ENCODE peak calls at places on chromosome 19, in nine cellular contexts. L is sigmoid colon, V is suprapubic skin, T is GM23338, B is GM12891, H is SK-N-SH, M is transverse colon, X is GM12892, Q is breast epithelium. A is an unnamed sample.
A peak's percentile ranks its signal among the peaks of the same experiment; 100 is the strongest.

GRCh38 chr19:49387936-49388372 is at the start of gene KASH5:
- DNase-seq in L (peak; percentile 77), V (no peak), T (peak; percentile 62), B (peak; percentile 71), H (peak; percentile 87), M (peak; percentile 78), X (no peak), Q (peak; percentile 75), A (peak; percentile 83)

GRCh38 chr19:15584541-15585115 is 30.4 kb upstream of the CYP4F8 start:
- DNase-seq in L (peak; percentile 77), V (peak; percentile 87), T (peak; percentile 91), B (peak; percentile 82), H (peak; percentile 84), M (peak; percentile 82), X (peak; percentile 77), Q (peak; percentile 54), A (peak; percentile 83)

GRCh38 chr19:7413629-7414028 is 64.9 kb downstream of the ARHGEF18 start:
- DNase-seq in L (no peak), V (no peak), T (no peak), B (no peak), H (no peak), M (no peak), X (no peak), Q (no peak), A (no peak)

GRCh38 chr19:48815870-48816501 is 5.2 kb upstream of the BCAT2 start:
- DNase-seq in L (no peak), V (no peak), T (peak; percentile 63), B (no peak), H (peak; percentile 36), M (no peak), X (no peak), Q (no peak), A (peak; percentile 62)

GRCh38 chr19:28046932-28047331 is 1166.0 kb downstream of the UQCRFS1 start:
- DNase-seq in L (no peak), V (no peak), T (no peak), B (no peak), H (no peak), M (no peak), X (no peak), Q (no peak), A (no peak)

GRCh38 chr19:10289836-10290438 is at the start of gene ICAM5:
- DNase-seq in L (no peak), V (no peak), T (peak; percentile 47), B (no peak), H (no peak), M (peak; percentile 13), X (no peak), Q (no peak), A (no peak)

GRCh38 chr19:46537136-46538097 is 41.8 kb upstream of the PNMA8B start:
- DNase-seq in L (peak; percentile 75), V (no peak), T (peak; percentile 79), B (no peak), H (peak; percentile 70), M (peak; percentile 70), X (no peak), Q (no peak), A (peak; percentile 65)

GRCh38 chr19:51440846-51441409 is 17.3 kb downstream of the SIGLEC8 start:
- DNase-seq in L (peak; percentile 70), V (no peak), T (no peak), B (no peak), H (no peak), M (no peak), X (no peak), Q (no peak), A (no peak)

GRCh38 chr19:17468302-17469091 is 1.8 kb upstream of the SLC27A1 start:
- DNase-seq in L (peak; percentile 91), V (peak; percentile 87), T (peak; percentile 46), B (no peak), H (no peak), M (peak; percentile 38), X (no peak), Q (peak; percentile 67), A (peak; percentile 85)

GRCh38 chr19:31018951-31019350 is 330.3 kb downstream of the TSHZ3 start:
- DNase-seq in L (no peak), V (no peak), T (no peak), B (no peak), H (no peak), M (no peak), X (no peak), Q (no peak), A (no peak)

GRCh38 chr19:3536429-3537100 is 2.4 kb upstream of the TEKTIP1 start:
- DNase-seq in L (no peak), V (peak; percentile 89), T (no peak), B (no peak), H (peak; percentile 70), M (no peak), X (no peak), Q (peak; percentile 75), A (no peak)

DNA sequence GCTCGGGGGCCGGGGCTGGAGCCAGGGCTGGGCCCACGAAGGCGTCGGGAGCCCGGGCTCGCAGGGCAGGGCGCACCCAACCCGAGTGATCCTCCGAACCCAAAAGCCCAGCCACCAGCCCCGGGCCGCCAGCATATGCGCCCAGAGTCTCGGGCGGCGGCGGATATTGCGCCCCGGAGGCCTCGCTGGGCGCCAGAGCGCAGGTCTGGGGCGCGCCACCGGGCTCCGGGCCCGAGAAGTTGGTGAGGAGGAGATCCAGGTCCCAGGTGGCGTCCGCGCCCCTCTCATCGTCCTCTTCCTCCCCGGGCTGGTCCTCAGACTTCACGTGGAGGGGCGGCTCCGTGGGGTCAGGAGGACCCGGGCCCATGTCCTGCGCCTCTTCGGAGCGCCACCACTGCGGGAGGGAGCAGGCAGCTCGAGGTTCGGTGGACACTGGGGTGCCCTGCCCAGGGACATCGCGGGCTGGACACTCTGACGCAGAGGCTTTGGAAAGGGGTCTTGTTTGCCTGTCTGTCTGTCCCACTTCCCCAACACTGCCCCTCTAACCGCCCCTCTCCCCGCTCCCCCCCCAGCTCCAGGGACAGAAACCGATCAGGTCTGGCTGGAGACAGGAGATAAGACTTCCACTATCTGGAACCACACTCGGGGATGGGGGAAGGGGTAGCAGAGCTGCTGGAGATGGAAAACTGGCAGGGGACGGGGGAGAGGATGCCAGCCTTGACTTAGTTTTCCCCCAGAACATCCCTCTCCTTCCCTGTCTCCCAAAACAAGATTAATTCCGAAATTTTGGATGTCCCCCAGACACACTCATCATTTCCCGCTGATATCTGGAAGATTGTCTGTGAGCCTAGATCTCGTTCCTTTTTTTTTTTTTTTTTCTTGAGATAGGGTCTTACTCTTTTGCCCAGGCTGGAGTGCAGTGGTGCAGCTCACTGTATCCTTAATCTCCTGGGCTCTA is 973 bp downstream of the KLF1 start:
- DNase-seq in L (no peak), V (no peak), T (peak; percentile 72), B (no peak), H (peak; percentile 62), M (no peak), X (no peak), Q (no peak), A (no peak)
- TF ChIP-seq POLR2AphosphoS5 in L (no peak), V (no peak), T (no peak), B (no peak), H (no peak), M (no peak), X (no peak), Q (no peak), A (no peak)

DNA sequence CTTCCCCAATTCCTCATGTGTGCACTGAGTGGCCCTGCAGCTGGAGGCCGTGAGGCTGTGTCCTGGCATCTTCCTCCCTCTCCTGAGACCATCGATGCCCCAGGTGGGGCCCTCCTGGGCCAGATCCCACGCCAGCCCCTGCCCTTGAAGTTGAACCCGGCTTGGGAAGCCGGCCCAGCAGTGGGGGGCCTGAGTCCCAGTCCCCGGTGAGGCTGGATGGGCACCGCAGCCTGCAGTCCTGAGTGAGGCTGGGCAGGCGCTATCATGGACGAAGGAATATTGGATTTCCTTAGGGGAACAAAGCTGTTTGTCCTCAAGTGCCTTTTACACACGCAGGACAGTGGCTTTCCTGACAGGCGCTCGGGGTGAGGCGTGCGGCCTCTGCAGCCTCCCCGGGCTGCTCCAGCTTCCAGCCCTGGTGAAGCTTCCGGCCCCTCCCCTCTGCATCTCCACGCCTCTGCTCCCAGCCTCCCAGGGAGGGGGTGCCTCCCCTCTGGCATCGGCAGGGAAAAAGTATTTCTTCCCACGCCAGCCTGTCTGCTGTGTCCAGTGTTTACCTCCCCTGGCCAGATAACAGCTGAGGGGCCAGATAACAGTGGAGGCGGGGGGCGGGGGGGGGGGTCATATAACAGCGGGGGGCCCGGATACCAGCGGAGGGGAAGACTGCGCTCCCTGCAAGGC is 159.5 kb downstream of the KDM4B start:
- DNase-seq in L (peak; percentile 85), V (no peak), T (peak; percentile 55), B (no peak), H (peak; percentile 78), M (no peak), X (no peak), Q (no peak), A (peak; percentile 71)
- TF ChIP-seq POLR2AphosphoS5 in L (no peak), V (no peak), T (no peak), B (no peak), H (no peak), M (no peak), X (no peak), Q (no peak), A (no peak)

GRCh38 chr19:45421953-45422498 is 1.7 kb downstream of the ERCC1 start:
- DNase-seq in L (no peak), V (no peak), T (no peak), B (no peak), H (no peak), M (no peak), X (no peak), Q (no peak), A (no peak)

GRCh38 chr19:45420871-45421270 is 2.8 kb downstream of the ERCC1 start:
- DNase-seq in L (no peak), V (no peak), T (no peak), B (no peak), H (no peak), M (no peak), X (no peak), Q (no peak), A (no peak)

GRCh38 chr19:45423589-45424190 is at the start of gene ERCC1:
- DNase-seq in L (peak; percentile 98), V (peak; percentile 95), T (peak; percentile 100), B (peak; percentile 91), H (peak; percentile 98), M (no peak), X (peak; percentile 94), Q (peak; percentile 93), A (peak; percentile 99)

GRCh38 chr19:45423033-45423588 is 606 bp downstream of the ERCC1 start:
- DNase-seq in L (no peak), V (no peak), T (no peak), B (no peak), H (no peak), M (peak; percentile 99), X (no peak), Q (no peak), A (no peak)

GRCh38 chr19:45424191-45425058 is 708 bp upstream of the ERCC1 start:
- DNase-seq in L (peak; percentile 82), V (no peak), T (peak; percentile 82), B (no peak), H (peak; percentile 67), M (peak; percentile 75), X (no peak), Q (no peak), A (peak; percentile 62)
- TF ChIP-seq POLR2AphosphoS5 in L (peak; percentile 69), V (peak; percentile 13), T (no peak), B (no peak), H (peak; percentile 78), M (no peak), X (no peak), Q (peak; percentile 9), A (no peak)

GRCh38 chr19:55400281-55401087 is 7.1 kb downstream of the UBE2S start:
- DNase-seq in L (no peak), V (no peak), T (no peak), B (no peak), H (no peak), M (no peak), X (no peak), Q (peak; percentile 56), A (no peak)
- TF ChIP-seq POLR2AphosphoS5 in L (no peak), V (no peak), T (no peak), B (no peak), H (no peak), M (no peak), X (no peak), Q (no peak), A (no peak)

GRCh38 chr19:2037676-2038255 is 13.3 kb downstream of the MKNK2 start:
- DNase-seq in L (peak; percentile 65), V (peak; percentile 73), T (no peak), B (no peak), H (no peak), M (no peak), X (no peak), Q (no peak), A (no peak)
- TF ChIP-seq POLR2AphosphoS5 in L (no peak), V (no peak), T (no peak), B (no peak), H (no peak), M (no peak), X (no peak), Q (no peak), A (no peak)

A was measured in stomach.